ENCODE peak calls at places on chromosome 3, in nine cellular contexts. N is MCF 10A; M is GDM1; G is activated CD4-positive, alpha-beta T cell treated with anti-CD3 and anti-CD28 coated beads, Interleukin-2, amount 50 U/mL, for 4 hours; C is CD8-positive, alpha-beta T cell; V is iris pigment epithelial cell; J is heart right ventricle; F is stimulated activated CD4-positive, alpha-beta T cell treated with anti-CD3 and anti-CD28 coated beads, Interleukin-2, amount 100 ng/mL, for 48 hours; D is cardiac muscle cell. Y is an unnamed sample.

GRCh38 chr3:9778518-9779129 is 8.9 kb upstream of the CAMK1 start:
- DNase-seq in F (no peak), N (no peak), D (no peak), G (no peak), V (no peak), M (no peak), C (no peak), J (no peak), Y (no peak)

GRCh38 chr3:16439848-16440708 is 73.4 kb downstream of the RFTN1 start:
- DNase-seq in N (no peak), G (no peak), J (no peak), F (no peak), M (no peak), C (no peak), D (no peak), V (no peak), Y (no peak)

GRCh38 chr3:123751478-123751877 is 132.7 kb downstream of the MYLK start:
- DNase-seq in N (no peak), C (no peak), V (no peak), F (no peak), D (no peak), J (no peak), M (no peak), G (no peak), Y (no peak)

GRCh38 chr3:14568269-14568668 is 28.1 kb upstream of the GRIP2 start:
- DNase-seq in G (no peak), F (no peak), J (no peak), C (no peak), V (no peak), D (no peak), N (no peak), M (no peak), Y (no peak)

GRCh38 chr3:73530030-73530411 is 94.7 kb downstream of the PDZRN3 start:
- DNase-seq in G (no peak), F (no peak), V (peak), C (no peak), M (no peak), J (no peak), D (peak), N (no peak), Y (no peak)

GRCh38 chr3:47583320-47584075 is 4.8 kb upstream of the CSPG5 start:
- DNase-seq in N (no peak), V (no peak), C (no peak), D (no peak), G (no peak), J (no peak), M (no peak), F (no peak), Y (no peak)

GRCh38 chr3:190225186-190225692 is 97.0 kb downstream of the CLDN1 start:
- DNase-seq in G (no peak), F (no peak), C (no peak), D (peak), N (peak), J (no peak), M (peak), V (peak), Y (peak)

GRCh38 chr3:196406806-196407470 is 25.3 kb downstream of the UBXN7 start:
- DNase-seq in M (no peak), J (no peak), D (peak), F (no peak), C (no peak), V (peak), G (no peak), N (no peak), Y (no peak)

GRCh38 chr3:146092230-146092629 is 68.8 kb downstream of the PLOD2 start:
- DNase-seq in V (peak), G (no peak), M (no peak), C (no peak), F (no peak), D (no peak), J (no peak), N (no peak), Y (no peak)

GRCh38 chr3:192901435-192901834 is 16.2 kb downstream of the MB21D2 start:
- DNase-seq in N (no peak), M (no peak), C (no peak), J (no peak), V (peak), F (no peak), G (no peak), D (peak), Y (no peak)

GRCh38 chr3:42394579-42395288 is 15.7 kb downstream of the LYZL4 start:
- DNase-seq in D (no peak), C (no peak), M (no peak), J (no peak), F (no peak), V (no peak), N (no peak), G (no peak), Y (no peak)

GRCh38 chr3:115401298-115401697 is 222.0 kb upstream of the GAP43 start:
- DNase-seq in J (no peak), D (peak), F (no peak), C (no peak), M (no peak), V (peak), N (peak), G (no peak), Y (no peak)

GRCh38 chr3:127820871-127821853 is 1.2 kb downstream of the MGLL start:
- DNase-seq in G (no peak), N (peak), D (no peak), C (no peak), M (no peak), V (no peak), J (no peak), F (no peak), Y (no peak)

GRCh38 chr3:50493086-50493485 is 10.3 kb downstream of the CACNA2D2 start:
- DNase-seq in D (no peak), C (no peak), F (no peak), G (no peak), J (no peak), V (no peak), N (no peak), M (no peak), Y (no peak)

GRCh38 chr3:182592747-182593146 is 200.6 kb upstream of the ATP11B start:
- DNase-seq in D (no peak), G (no peak), V (no peak), F (no peak), C (no peak), M (no peak), J (no peak), N (no peak), Y (no peak)

GRCh38 chr3:45677045-45677436 is 12.2 kb upstream of the SACM1L start:
- DNase-seq in V (peak), G (peak), M (peak), D (peak), F (no peak), C (peak), N (peak), J (no peak), Y (peak)

GRCh38 chr3:152307829-152308474 is 39.2 kb downstream of the MBNL1 start:
- DNase-seq in C (no peak), G (no peak), J (no peak), N (no peak), F (no peak), V (no peak), D (no peak), M (no peak), Y (no peak)

GRCh38 chr3:46858996-46859710 is 4.1 kb downstream of the MYL3 start:
- DNase-seq in J (peak), M (no peak), G (no peak), V (no peak), F (no peak), C (peak), N (no peak), D (no peak), Y (no peak)

GRCh38 chr3:129518048-129518570 is 10.3 kb upstream of the RHO start:
- DNase-seq in N (no peak), D (no peak), F (no peak), J (no peak), G (no peak), C (no peak), V (no peak), M (no peak), Y (no peak)

GRCh38 chr3:10666621-10667020 is 149.4 kb upstream of the SLC6A11 start:
- DNase-seq in J (peak), D (peak), G (no peak), M (no peak), C (no peak), N (peak), V (no peak), F (no peak), Y (peak)

GRCh38 chr3:101519685-101520365 is 6.8 kb upstream of the SENP7 start:
- DNase-seq in D (no peak), N (peak), V (no peak), F (no peak), G (no peak), J (no peak), M (no peak), C (no peak), Y (no peak)

GRCh38 chr3:187102073-187102634 is 37.1 kb downstream of the RPL39L start:
- DNase-seq in G (no peak), N (no peak), F (no peak), V (peak), M (no peak), D (no peak), C (no peak), J (no peak), Y (no peak)

GRCh38 chr3:177150218-177150916 is 46.9 kb downstream of the TBL1XR1 start:
- DNase-seq in D (no peak), M (no peak), N (no peak), C (no peak), J (no peak), F (no peak), V (no peak), G (no peak), Y (no peak)

GRCh38 chr3:142553741-142554140 is 24.8 kb downstream of the ATR start:
- DNase-seq in M (no peak), C (no peak), F (no peak), G (no peak), V (no peak), D (no peak), J (no peak), N (no peak), Y (no peak)